ENCODE peak calls at places on chromosome 18, in seven cellular contexts. A, C, H, S, Q, J and B are unnamed samples.

GRCh38 chr18:295756-296155 is 27.9 kb upstream of the THOC1 start:
- DNase-seq in Q (no peak), A (no peak), C (no peak), S (no peak), J (no peak), H (no peak), B (no peak)

GRCh38 chr18:23875966-23876365 is 138.6 kb upstream of the TTC39C start:
- DNase-seq in A (no peak), Q (no peak), C (no peak), J (no peak), H (no peak), S (no peak), B (no peak)

GRCh38 chr18:35949903-35950627 is 22.4 kb upstream of the RMP24 start:
- DNase-seq in H (no peak), Q (peak; percentile 51), S (no peak), J (peak; percentile 52), A (peak; percentile 33), C (peak; percentile 65), B (peak; percentile 83)

GRCh38 chr18:58848685-58849084 is 16.0 kb upstream of the ZNF532 start:
- DNase-seq in Q (no peak), C (no peak), J (no peak), S (no peak), H (no peak), A (no peak), B (no peak)

GRCh38 chr18:27447530-27447929 is 262.4 kb upstream of the CHST9 start:
- DNase-seq in H (no peak), Q (no peak), C (no peak), A (no peak), J (no peak), S (no peak), B (no peak)

GRCh38 chr18:36580266-36580665 is 248.5 kb downstream of the TPGS2 start:
- DNase-seq in C (no peak), J (no peak), S (peak; percentile 17), A (peak; percentile 25), Q (peak; percentile 42), H (peak; percentile 59), B (no peak)

GRCh38 chr18:42860011-42860410 is 255.5 kb downstream of the RIT2 start:
- DNase-seq in Q (no peak), A (no peak), C (no peak), H (no peak), S (no peak), J (no peak), B (no peak)

GRCh38 chr18:8375269-8375668 is 234.0 kb upstream of the RAB12 start:
- DNase-seq in C (no peak), S (no peak), H (no peak), A (no peak), Q (no peak), J (no peak), B (no peak)

GRCh38 chr18:35585608-35586007 is 4.1 kb downstream of the GALNT1 start:
- DNase-seq in S (no peak), H (no peak), J (no peak), C (no peak), A (no peak), Q (no peak), B (no peak)

GRCh38 chr18:29840101-29840500 is 1202.4 kb downstream of the DSC3 start:
- DNase-seq in Q (no peak), J (no peak), S (no peak), C (no peak), A (no peak), H (no peak), B (no peak)

GRCh38 chr18:8507361-8507760 is 101.9 kb upstream of the RAB12 start:
- DNase-seq in C (no peak), H (no peak), J (no peak), S (no peak), Q (no peak), A (no peak), B (no peak)

GRCh38 chr18:32763306-32763705 is 9.5 kb downstream of the KLHL14 start:
- DNase-seq in Q (no peak), J (no peak), A (no peak), S (no peak), H (no peak), C (no peak), B (no peak)

GRCh38 chr18:43486462-43486861 is 209.2 kb upstream of the SYT4 start:
- DNase-seq in A (no peak), Q (no peak), S (no peak), H (no peak), C (peak; percentile 45), J (no peak), B (no peak)

GRCh38 chr18:332007-332406 is 64.2 kb upstream of the THOC1 start:
- DNase-seq in H (no peak), S (no peak), J (no peak), Q (no peak), C (no peak), A (no peak), B (no peak)

GRCh38 chr18:24054130-24054529 is 39.6 kb downstream of the TTC39C start:
- DNase-seq in Q (no peak), J (no peak), H (no peak), S (no peak), A (no peak), C (no peak), B (no peak)

GRCh38 chr18:79422022-79422782 is 26.5 kb downstream of the NFATC1 start:
- DNase-seq in A (peak; percentile 54), C (no peak), Q (no peak), H (no peak), S (no peak), J (no peak), B (no peak)

GRCh38 chr18:73774836-73775509 is 372.7 kb downstream of the FBXO15 start:
- DNase-seq in C (peak; percentile 52), J (peak; percentile 76), A (no peak), Q (no peak), S (no peak), H (no peak), B (no peak)

GRCh38 chr18:67776929-67777328 is 260.4 kb upstream of the DSEL start:
- DNase-seq in H (no peak), J (no peak), S (no peak), C (no peak), Q (no peak), A (no peak), B (no peak)

GRCh38 chr18:80198391-80198790 is 48.9 kb downstream of the PARD6G start:
- DNase-seq in H (no peak), C (no peak), S (no peak), J (no peak), Q (no peak), A (no peak), B (no peak)

GRCh38 chr18:46013484-46014189 is 46.5 kb upstream of the EPG5 start:
- DNase-seq in C (no peak), Q (no peak), J (no peak), H (no peak), S (no peak), A (no peak), B (no peak)

GRCh38 chr18:78711316-78711715 is 268.3 kb upstream of the SALL3 start:
- DNase-seq in Q (no peak), J (no peak), C (no peak), H (no peak), A (no peak), S (no peak), B (no peak)

GRCh38 chr18:59419386-59419785 is 60.3 kb upstream of the LMAN1 start:
- DNase-seq in Q (no peak), C (no peak), S (no peak), A (no peak), J (no peak), H (no peak), B (no peak)

GRCh38 chr18:69484699-69485396 is 84.2 kb downstream of the DOK6 start:
- DNase-seq in C (no peak), Q (no peak), H (no peak), S (no peak), A (no peak), J (no peak), B (no peak)

GRCh38 chr18:22136395-22136794 is 33.0 kb upstream of the GATA6 start:
- DNase-seq in A (no peak), J (no peak), H (no peak), C (no peak), S (no peak), Q (no peak), B (no peak)

GRCh38 chr18:69469444-69469919 is 68.8 kb downstream of the DOK6 start:
- DNase-seq in A (no peak), J (no peak), C (peak; percentile 7), Q (no peak), H (no peak), S (no peak), B (no peak)

GRCh38 chr18:27839141-27839540 is 337.8 kb downstream of the CDH2 start:
- DNase-seq in S (no peak), C (no peak), J (no peak), A (no peak), H (no peak), Q (no peak), B (no peak)

GRCh38 chr18:13879492-13879891 is 35.8 kb downstream of the MC2R start:
- DNase-seq in A (no peak), H (no peak), Q (no peak), C (no peak), J (no peak), S (no peak), B (no peak)

GRCh38 chr18:6269933-6270332 is 144.8 kb downstream of the L3MBTL4 start:
- DNase-seq in S (no peak), A (no peak), H (no peak), C (no peak), J (no peak), Q (no peak), B (no peak)

GRCh38 chr18:63022429-63023022 is 297.0 kb downstream of the BCL2 start:
- DNase-seq in C (no peak), S (no peak), A (no peak), J (no peak), H (no peak), Q (no peak), B (no peak)

GRCh38 chr18:63028380-63028779 is 291.2 kb downstream of the BCL2 start:
- DNase-seq in A (no peak), J (no peak), Q (no peak), C (no peak), H (no peak), S (no peak), B (no peak)

GRCh38 chr18:63025251-63025710 is 294.3 kb downstream of the BCL2 start:
- DNase-seq in J (peak; percentile 17), S (no peak), H (peak; percentile 89), A (no peak), Q (no peak), C (peak; percentile 23), B (no peak)
- TF ChIP-seq CTCF in J (no peak), S (peak; percentile 51), H (peak; percentile 54), A (peak; percentile 16), Q (no peak), C (peak; percentile 11), B (peak; percentile 37)

GRCh38 chr18:49561127-49561376 is 805 bp upstream of the LIPG start:
- DNase-seq in Q (no peak), A (no peak), C (no peak), H (no peak), J (no peak), S (no peak), B (no peak)
- H3K27me3 ChIP-seq in Q (no peaks in the 10 kb centered on the region), A (peaks cover 63% of the 10 kb centered on the region), C (no peaks in the 10 kb centered on the region), H (peaks cover 21% of the 10 kb centered on the region), J (no peaks in the 10 kb centered on the region), S (peaks cover 30% of the 10 kb centered on the region), B (no peaks in the 10 kb centered on the region)

GRCh38 chr18:51196811-51197660 is 445 bp downstream of the MEX3C start:
- DNase-seq in J (peak; percentile 44), Q (peak; percentile 63), S (peak; percentile 25), C (peak; percentile 66), A (no peak), H (peak; percentile 60), B (peak; percentile 70)
- TF ChIP-seq POLR2A in J (peak; percentile 82), Q (peak; percentile 31), S (peak; percentile 68), C (peak; percentile 40), A (no peak), H (no peak), B (peak; percentile 33)

GRCh38 chr18:64966667-64967066 is 784.1 kb upstream of the CDH7 start:
- DNase-seq in H (no peak), Q (no peak), S (no peak), J (no peak), A (no peak), C (no peak), B (no peak)
- TF ChIP-seq CTCF in H (no peak), Q (no peak), S (no peak), J (no peak), A (no peak), C (no peak), B (no peak)